ENCODE peak calls at places on chromosome 3, in five cellular contexts. A is GM23338, N is heart left ventricle, B is B cell, H is psoas muscle. I is an unnamed sample.

GRCh38 chr3:42600958-42601675 is 631 bp downstream of the NKTR start:
- DNase-seq in H (peak; percentile 80), A (peak; percentile 82), B (no peak), N (peak; percentile 67), I (peak; percentile 43)

GRCh38 chr3:158768361-158768787 is 33.5 kb upstream of the MFSD1 start:
- DNase-seq in N (peak; percentile 73), A (peak; percentile 64), B (no peak), H (peak; percentile 84), I (no peak)

GRCh38 chr3:135240426-135240825 is 445.4 kb downstream of the EPHB1 start:
- DNase-seq in A (peak; percentile 74), N (no peak), H (no peak), B (no peak), I (no peak)

GRCh38 chr3:17982211-17982880 is 239.9 kb upstream of the TBC1D5 start:
- DNase-seq in A (no peak), H (no peak), N (no peak), B (no peak), I (no peak)

GRCh38 chr3:133573054-133573628 is 345 bp upstream of the CDV3 start:
- DNase-seq in A (peak; percentile 100), B (peak; percentile 99), N (peak; percentile 100), H (peak; percentile 100), I (peak; percentile 92)

GRCh38 chr3:117743962-117744361 is 1034.4 kb downstream of the TUSC7 start:
- DNase-seq in B (no peak), A (no peak), N (no peak), H (no peak), I (no peak)

GRCh38 chr3:183892610-183893214 is 8.0 kb upstream of the PARL start:
- DNase-seq in A (no peak), H (no peak), N (no peak), B (no peak), I (no peak)

GRCh38 chr3:110646496-110646895 is 425.1 kb upstream of the NECTIN3 start:
- DNase-seq in N (no peak), B (no peak), H (no peak), A (no peak), I (no peak)

GRCh38 chr3:58072046-58072445 is 63.8 kb downstream of the FLNB start:
- DNase-seq in N (no peak), H (no peak), B (no peak), A (no peak), I (no peak)

GRCh38 chr3:149542375-149543312 is 68.1 kb downstream of the TM4SF4 start:
- DNase-seq in B (no peak), N (no peak), H (no peak), A (no peak), I (no peak)

GRCh38 chr3:102473648-102474047 is 38.8 kb downstream of the ZPLD1 start:
- DNase-seq in H (no peak), B (no peak), N (no peak), A (no peak), I (no peak)

GRCh38 chr3:191563722-191564121 is 102.8 kb downstream of the PYDC2 start:
- DNase-seq in H (no peak), N (no peak), A (no peak), B (no peak), I (no peak)

GRCh38 chr3:145843561-145843960 is 317.4 kb downstream of the PLOD2 start:
- DNase-seq in A (no peak), B (no peak), N (no peak), H (no peak), I (no peak)

GRCh38 chr3:55000546-55000945 is 72.7 kb upstream of the LRTM1 start:
- DNase-seq in N (peak; percentile 48), B (no peak), H (no peak), A (no peak), I (no peak)

GRCh38 chr3:31077021-31077601 is 182.7 kb upstream of the GADL1 start:
- DNase-seq in H (no peak), B (no peak), N (no peak), A (no peak), I (no peak)

GRCh38 chr3:169939320-169939719 is 27.3 kb upstream of the SEC62 start:
- DNase-seq in B (no peak), A (no peak), N (no peak), H (no peak), I (no peak)

GRCh38 chr3:190696777-190697501 is 165.6 kb downstream of the GMNC start:
- DNase-seq in A (peak; percentile 62), N (no peak), B (peak; percentile 36), H (no peak), I (no peak)

GRCh38 chr3:113193298-113193697 is 18.1 kb upstream of the BOC start:
- DNase-seq in N (no peak), H (no peak), A (no peak), B (no peak), I (no peak)

GRCh38 chr3:9695322-9695721 is 8.3 kb upstream of the CPNE9 start:
- DNase-seq in H (no peak), A (no peak), B (no peak), N (peak; percentile 43), I (no peak)

GRCh38 chr3:50450135-50450911 is 53.1 kb downstream of the CACNA2D2 start:
- DNase-seq in H (peak; percentile 81), B (peak; percentile 23), A (peak; percentile 56), N (peak; percentile 54), I (no peak)

GRCh38 chr3:195238626-195239118 is 32.3 kb downstream of the XXYLT1 start:
- DNase-seq in H (peak; percentile 53), B (no peak), N (peak; percentile 24), A (no peak), I (no peak)

GRCh38 chr3:195240939-195241338 is 30.0 kb downstream of the XXYLT1 start:
- DNase-seq in N (peak; percentile 32), A (no peak), H (peak; percentile 43), B (no peak), I (no peak)

GRCh38 chr3:195240171-195240701 is 30.7 kb downstream of the XXYLT1 start:
- DNase-seq in N (peak; percentile 62), B (no peak), H (peak; percentile 83), A (no peak), I (no peak)

GRCh38 chr3:195237981-195238625 is 32.9 kb downstream of the XXYLT1 start:
- DNase-seq in N (no peak), A (no peak), H (peak; percentile 42), B (no peak), I (no peak)

DNA sequence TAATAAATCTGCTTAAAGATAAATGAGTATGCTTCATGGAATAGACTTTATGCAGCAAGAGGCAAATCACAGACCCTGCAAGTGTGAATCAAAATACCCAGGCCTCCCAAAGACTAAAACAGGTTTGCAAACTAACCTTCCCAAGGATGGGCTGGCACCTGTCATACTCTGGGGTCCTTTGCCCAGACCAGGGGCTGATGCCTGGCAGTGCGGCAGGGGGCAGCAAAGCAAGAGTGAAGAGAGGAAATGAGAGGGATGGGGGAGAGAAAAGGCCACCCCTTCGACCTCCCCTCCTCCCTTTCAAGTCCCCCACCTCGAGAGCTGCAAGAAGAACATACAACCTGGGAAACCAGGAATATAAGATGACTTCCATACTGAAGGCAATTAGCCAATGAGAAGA is 31.8 kb downstream of the XXYLT1 start:
- DNase-seq in H (no peak), B (no peak), A (no peak), N (no peak), I (no peak)
- TF ChIP-seq CTCF in H (no peak), B (no peak), A (no peak), N (no peak), I (no peak)

DNA sequence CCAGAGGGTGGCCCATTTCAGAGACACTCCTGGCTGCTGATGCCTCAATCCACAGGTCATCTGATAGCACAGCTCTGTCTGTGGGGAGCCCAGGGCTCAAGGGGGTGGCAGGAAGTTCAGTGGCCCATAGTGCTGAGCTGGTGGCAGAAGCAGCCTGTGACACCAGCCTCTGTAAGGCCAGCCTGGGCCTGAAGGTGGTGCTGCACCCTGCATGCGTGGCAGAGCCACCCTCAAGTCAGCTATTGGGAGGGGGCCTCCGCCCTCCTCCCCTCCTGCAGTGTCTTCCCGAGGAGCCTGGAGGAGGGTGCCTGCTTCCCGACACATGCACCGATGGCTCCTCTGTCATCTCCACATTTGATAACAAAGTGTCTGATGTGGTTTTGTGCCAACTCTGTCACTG is 3.0 kb downstream of the PLA1A start:
- DNase-seq in B (peak; percentile 44), N (peak; percentile 53), A (peak; percentile 76), H (peak; percentile 59), I (peak; percentile 63)
- TF ChIP-seq CTCF in B (peak; percentile 43), N (peak; percentile 39), A (peak; percentile 61), H (peak; percentile 31), I (peak; percentile 90)

GRCh38 chr3:178320481-178321352 is 215.5 kb upstream of the KCNMB2 start:
- DNase-seq in H (no peak), A (no peak), N (peak; percentile 71), B (no peak), I (no peak)
- TF ChIP-seq CTCF in H (peak; percentile 8), A (no peak), N (no peak), B (no peak), I (no peak)

DNA sequence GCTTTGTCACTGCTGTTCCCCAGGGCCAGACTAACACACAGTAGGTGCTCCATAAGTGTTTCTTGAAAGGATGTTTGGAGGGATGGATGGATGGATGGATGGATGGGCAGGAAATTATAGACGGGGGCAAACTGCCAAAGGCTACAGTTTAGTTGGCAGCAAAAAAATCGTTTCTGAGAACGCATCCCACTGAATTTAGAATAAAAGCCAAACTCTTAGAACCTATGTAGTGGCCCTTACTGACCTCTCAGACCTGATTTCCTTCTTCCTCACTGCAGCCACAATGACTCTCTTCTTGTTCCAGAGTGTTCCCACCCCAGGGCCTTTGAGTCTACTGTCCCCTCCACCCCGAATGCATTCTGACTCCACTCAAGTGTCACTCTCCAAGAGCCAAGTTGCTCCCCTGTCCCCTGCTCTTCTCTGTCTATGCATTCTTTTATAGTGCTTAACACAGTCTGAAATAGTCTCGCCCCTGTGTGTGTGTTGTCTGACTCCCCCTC is 5.2 kb upstream of the GATA2 start:
- DNase-seq in H (no peak), N (no peak), B (no peak), A (no peak), I (no peak)
- TF ChIP-seq CTCF in H (no peak), N (no peak), B (peak; percentile 32), A (no peak), I (no peak)